ENCODE peak calls at places on chromosome 10, in ten cellular contexts. Y is transverse colon, S is sigmoid colon, O is suprapubic skin, X is SK-N-SH, R is vagina, T is prostate gland, V is H1, C is esophagus muscularis mucosa, Z is endothelial cell of umbilical vein. K is an unnamed sample. For H3K9me3, the result is how much of the 10 kb centered on the place peaks cover.

GRCh38 chr10:31927597-31928530 is 767 bp downstream of the ARHGAP12 start:
- DNase-seq in T (peak), R (no peak), V (no peak), Y (peak), O (peak), X (peak), Z (peak), C (no peak), S (peak), K (peak)

GRCh38 chr10:244227-244626 is 109.0 kb downstream of the ZMYND11 start:
- DNase-seq in O (no peak), T (no peak), R (no peak), V (no peak), Z (no peak), X (no peak), S (no peak), C (no peak), Y (no peak), K (no peak)

GRCh38 chr10:59753267-59753666 is at the start of gene MRLN:
- DNase-seq in R (no peak), V (no peak), O (no peak), C (peak), T (no peak), Z (no peak), S (no peak), X (no peak), Y (no peak), K (no peak)

GRCh38 chr10:133257489-133258065 is 19.1 kb downstream of the ADAM8 start:
- DNase-seq in Y (peak), C (no peak), S (peak), X (peak), V (no peak), Z (peak), T (peak), R (no peak), O (no peak), K (peak)

GRCh38 chr10:64385355-64385754 is 864.2 kb downstream of the REEP3 start:
- DNase-seq in O (no peak), V (no peak), T (no peak), S (no peak), C (no peak), X (no peak), Y (no peak), Z (no peak), R (no peak), K (no peak)

GRCh38 chr10:72557362-72557761 is 68.5 kb downstream of the MICU1 start:
- DNase-seq in Y (no peak), V (no peak), X (no peak), C (no peak), Z (no peak), T (no peak), S (no peak), R (no peak), O (no peak), K (no peak)

GRCh38 chr10:15262036-15262713 is 93.7 kb upstream of the NMT2 start:
- DNase-seq in Y (peak), S (peak), C (no peak), R (no peak), T (peak), X (peak), O (no peak), V (no peak), Z (peak), K (no peak)

GRCh38 chr10:27319752-27320561 is 79.4 kb upstream of the ACBD5 start:
- DNase-seq in O (peak), X (peak), T (peak), S (peak), R (peak), C (no peak), V (no peak), Y (peak), Z (peak), K (peak)

GRCh38 chr10:114526112-114526496 is 121.8 kb upstream of the AFAP1L2 start:
- DNase-seq in R (no peak), X (no peak), S (no peak), T (no peak), Y (no peak), C (no peak), Z (no peak), O (no peak), V (no peak), K (no peak)

GRCh38 chr10:50421026-50421719 is 169.9 kb upstream of the ASAH2 start:
- DNase-seq in O (no peak), T (no peak), R (no peak), V (no peak), Y (peak), Z (peak), X (peak), C (no peak), S (no peak), K (no peak)

GRCh38 chr10:90920986-90921643 is at the start of gene ANKRD1:
- DNase-seq in C (no peak), O (no peak), T (no peak), X (no peak), V (peak), S (no peak), Y (no peak), R (no peak), Z (peak), K (no peak)

GRCh38 chr10:2953495-2953894 is 113.9 kb upstream of the PFKP start:
- DNase-seq in T (no peak), V (no peak), X (no peak), O (no peak), R (no peak), C (no peak), Y (no peak), Z (no peak), S (no peak), K (no peak)

GRCh38 chr10:2949948-2950354 is 117.4 kb upstream of the PFKP start:
- DNase-seq in S (no peak), R (no peak), V (no peak), X (no peak), C (no peak), Z (no peak), O (no peak), Y (no peak), T (no peak), K (no peak)

GRCh38 chr10:2949221-2949947 is 118.0 kb upstream of the PFKP start:
- DNase-seq in V (no peak), Y (no peak), O (no peak), X (no peak), R (no peak), S (no peak), Z (no peak), T (peak), C (no peak), K (no peak)

GRCh38 chr10:2950546-2950945 is 116.8 kb upstream of the PFKP start:
- DNase-seq in T (no peak), X (no peak), O (no peak), R (no peak), V (no peak), Y (no peak), Z (no peak), S (no peak), C (no peak), K (no peak)

DNA sequence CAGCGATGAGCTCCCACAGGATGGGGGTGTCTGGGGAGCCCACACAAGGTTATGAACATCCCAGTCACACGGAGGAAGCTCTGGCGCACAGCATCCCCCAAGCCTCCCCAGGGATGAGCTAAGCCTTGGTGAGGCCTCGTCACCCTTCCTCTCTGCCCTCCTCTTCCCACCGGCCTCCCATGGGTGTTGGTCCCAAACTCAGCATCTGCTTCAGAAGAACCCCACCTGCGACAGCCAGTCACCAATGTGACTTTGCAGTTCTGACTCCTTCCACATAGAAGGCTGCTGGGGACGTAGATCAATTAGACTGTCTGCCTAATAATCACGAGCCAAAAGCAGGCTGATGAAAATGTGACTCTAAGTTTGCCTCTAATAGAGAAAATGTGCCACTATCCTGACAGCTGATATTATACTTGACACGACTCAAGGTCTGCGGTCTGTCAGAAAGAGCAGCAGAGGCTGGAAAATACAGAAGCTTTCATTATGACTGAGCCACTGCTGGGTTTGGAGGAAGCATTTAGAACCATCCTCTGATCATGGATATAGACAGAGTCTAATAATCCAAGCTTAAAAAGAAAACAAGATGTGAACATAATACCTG is 116.0 kb upstream of the PFKP start:
- DNase-seq in V (no peak), S (no peak), Z (no peak), O (no peak), C (no peak), T (no peak), X (no peak), Y (no peak), R (no peak), K (no peak)
- TF ChIP-seq POLR2AphosphoS5 in V (no peak), S (no peak), Z (no peak), O (no peak), C (no peak), T (no peak), X (no peak), Y (no peak), R (no peak), K (no peak)

GRCh38 chr10:45315508-45315907 is at the start of gene OR13A1:
- DNase-seq in Y (no peak), V (no peak), S (no peak), T (no peak), Z (no peak), X (no peak), C (no peak), O (no peak), R (no peak), K (no peak)
- H3K9me3 ChIP-seq in Y (under half), V (under half), S (under half), T (under half), Z (under half), X (under half), C (under half), O (under half), R (under half), K (under half)

GRCh38 chr10:18197706-18198105 is 57.5 kb downstream of the CACNB2 start:
- DNase-seq in O (no peak), T (no peak), C (no peak), S (no peak), Z (no peak), V (no peak), X (no peak), R (no peak), Y (no peak), K (no peak)

GRCh38 chr10:18205098-18205834 is 65.0 kb downstream of the CACNB2 start:
- DNase-seq in S (no peak), Z (no peak), C (no peak), X (no peak), V (no peak), O (no peak), R (no peak), T (no peak), Y (no peak), K (no peak)

GRCh38 chr10:18204050-18204449 is 63.8 kb downstream of the CACNB2 start:
- DNase-seq in O (no peak), X (peak), V (no peak), R (no peak), Y (no peak), S (no peak), T (no peak), C (no peak), Z (no peak), K (no peak)

GRCh38 chr10:18203526-18203925 is 63.3 kb downstream of the CACNB2 start:
- DNase-seq in O (no peak), V (no peak), Y (no peak), X (no peak), C (no peak), S (no peak), T (no peak), Z (no peak), R (no peak), K (no peak)

GRCh38 chr10:18202600-18203150 is 62.5 kb downstream of the CACNB2 start:
- DNase-seq in C (no peak), X (no peak), O (no peak), T (no peak), Y (no peak), S (no peak), V (no peak), R (no peak), Z (no peak), K (no peak)
- TF ChIP-seq POLR2AphosphoS5 in C (no peak), X (no peak), O (no peak), T (no peak), Y (no peak), S (no peak), V (no peak), R (no peak), Z (no peak), K (no peak)

DNA sequence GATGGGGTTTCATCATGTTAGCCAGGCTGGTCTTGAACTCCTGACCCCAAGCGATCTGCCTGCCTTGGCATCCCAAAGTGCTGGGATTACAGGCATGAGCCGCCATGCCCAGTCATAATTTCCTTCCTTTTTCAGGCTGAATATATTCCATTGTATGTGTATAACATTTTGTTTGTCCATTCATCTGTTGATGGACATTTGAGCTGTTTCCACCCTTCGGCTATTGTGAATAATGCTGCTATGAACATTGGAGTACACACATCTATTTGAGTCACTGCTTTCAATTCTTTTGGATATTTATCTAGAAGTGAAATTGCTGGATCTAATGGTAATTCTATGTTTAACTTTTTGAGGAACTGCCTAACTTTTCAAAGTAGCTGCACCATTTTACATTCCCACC is 34.6 kb downstream of the TLX1 start:
- DNase-seq in R (no peak), C (no peak), T (no peak), O (no peak), V (no peak), S (no peak), Y (no peak), Z (peak), X (no peak), K (no peak)
- H3K9me3 ChIP-seq in R (under half), C (under half), T (under half), O (under half), V (under half), S (under half), Y (under half), Z (under half), X (under half), K (under half)

DNA sequence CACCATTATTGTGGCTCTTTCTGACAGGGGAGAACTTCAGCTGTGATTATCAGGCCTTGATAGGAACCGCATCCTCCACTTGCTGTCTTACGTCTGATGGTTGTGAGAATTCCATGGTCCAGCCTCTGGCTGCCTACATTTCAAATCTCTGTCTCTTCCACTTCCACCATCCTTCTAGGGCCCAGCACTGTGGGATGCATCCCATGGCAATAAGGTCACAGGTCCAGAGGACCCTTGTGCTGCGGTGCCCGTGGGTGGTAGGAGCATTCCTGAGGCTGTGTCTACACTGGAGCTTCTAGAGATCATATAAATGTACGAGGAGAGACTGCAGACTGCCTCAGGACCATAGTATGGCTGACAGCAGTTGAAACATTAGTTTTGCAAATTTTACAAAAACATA is 11.7 kb downstream of the CALML3 start:
- DNase-seq in V (no peak), X (no peak), S (peak), C (no peak), T (no peak), Z (no peak), R (no peak), Y (peak), O (no peak), K (peak)
- TF ChIP-seq POLR2AphosphoS5 in V (no peak), X (no peak), S (no peak), C (no peak), T (no peak), Z (no peak), R (no peak), Y (no peak), O (no peak), K (no peak)

DNA sequence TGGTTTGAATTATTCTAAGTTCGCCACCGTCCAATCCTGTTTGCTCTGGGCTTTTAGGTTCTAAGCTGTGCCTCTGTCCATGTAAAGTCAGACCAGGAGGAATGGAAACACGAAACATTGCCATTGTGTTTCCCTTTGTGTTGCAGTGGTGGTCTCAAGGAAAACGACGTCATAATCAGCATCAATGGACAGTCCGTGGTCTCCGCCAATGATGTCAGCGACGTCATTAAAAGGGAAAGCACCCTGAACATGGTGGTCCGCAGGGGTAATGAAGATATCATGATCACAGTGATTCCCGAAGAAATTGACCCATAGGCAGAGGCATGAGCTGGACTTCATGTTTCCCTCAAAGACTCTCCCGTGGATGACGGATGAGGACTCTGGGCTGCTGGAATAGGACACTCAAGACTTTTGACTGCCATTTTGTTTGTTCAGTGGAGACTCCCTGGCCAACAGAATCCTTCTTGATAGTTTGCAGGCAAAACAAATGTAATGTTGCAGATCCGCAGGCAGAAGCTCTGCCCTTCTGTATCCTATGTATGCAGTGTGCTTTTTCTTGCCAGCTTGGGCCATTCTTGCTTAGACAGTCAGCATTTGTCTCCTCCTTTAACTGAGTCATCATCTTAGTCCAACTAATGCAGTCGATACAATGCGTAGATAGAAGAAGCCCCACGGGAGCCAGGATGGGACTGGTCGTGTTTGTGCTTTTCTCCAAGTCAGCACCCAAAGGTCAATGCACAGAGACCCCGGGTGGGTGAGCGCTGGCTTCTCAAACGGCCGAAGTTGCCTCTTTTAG is 46.3 kb upstream of the DMBT1 start:
- DNase-seq in X (no peak), O (no peak), Z (no peak), C (no peak), T (no peak), Y (no peak), V (no peak), S (no peak), R (no peak), K (no peak)
- H3K9me3 ChIP-seq in X (under half), O (under half), Z (under half), C (under half), T (under half), Y (under half), V (under half), S (under half), R (under half), K (under half)

K was measured in spleen.